ENCODE peak calls at places on chromosomes 7 and 10, in five cellular contexts. W is H1, L is GM12878, G is HepG2, R is SK-N-SH. T is an unnamed sample.

GRCh38 chr7:36296284-36296683 is 93.4 kb upstream of the ANLN start:
- DNase-seq in W (no peak), L (no peak), G (no peak), R (no peak), T (no peak)

GRCh38 chr7:152504367-152504766 is 68.6 kb upstream of the KMT2C start:
- DNase-seq in W (no peak), L (no peak), G (no peak), R (no peak), T (no peak)

GRCh38 chr10:93991596-93992284 is 2.0 kb upstream of the PLCE1 start:
- DNase-seq in W (no peak), L (no peak), G (peak), R (no peak), T (no peak)

GRCh38 chr10:5567477-5567876 is 42.7 kb downstream of the CALML3 start:
- DNase-seq in W (no peak), L (no peak), G (no peak), R (no peak), T (no peak)

GRCh38 chr10:11110499-11110898 is 92.8 kb downstream of the CELF2 start:
- DNase-seq in W (no peak), L (no peak), G (no peak), R (no peak), T (no peak)

GRCh38 chr10:132806126-132807061 is 20.4 kb upstream of the NKX6-2 start:
- DNase-seq in W (no peak), L (no peak), G (no peak), R (peak), T (peak)

GRCh38 chr10:6349846-6350245 is 147.1 kb downstream of the PFKFB3 start:
- DNase-seq in W (no peak), L (no peak), G (no peak), R (no peak), T (no peak)

GRCh38 chr10:1403508-1404230 is 333.7 kb downstream of the ADARB2 start:
- DNase-seq in W (no peak), L (no peak), G (no peak), R (no peak), T (no peak)

GRCh38 chr7:7773334-7774308 is 55.2 kb upstream of the RPA3 start:
- DNase-seq in W (no peak), L (peak), G (no peak), R (no peak), T (no peak)

GRCh38 chr7:99372275-99373085 is 2.0 kb upstream of the ARPC1B start:
- DNase-seq in W (no peak), L (no peak), G (peak), R (no peak), T (no peak)

GRCh38 chr10:70549962-70550845 is 52.3 kb downstream of the PRF1 start:
- DNase-seq in W (no peak), L (peak), G (peak), R (peak), T (peak)

GRCh38 chr7:110573862-110574528 is 516.9 kb upstream of the LRRN3 start:
- DNase-seq in W (no peak), L (no peak), G (peak), R (no peak), T (no peak)

GRCh38 chr10:30751678-30752331 is 122.3 kb upstream of the LYZL2 start:
- DNase-seq in W (peak), L (peak), G (no peak), R (peak), T (peak)

GRCh38 chr10:71219918-71220688 is 7.7 kb downstream of the UNC5B start:
- DNase-seq in W (no peak), L (no peak), G (no peak), R (no peak), T (no peak)

GRCh38 chr7:95595825-95596182 is 512 bp downstream of the PDK4 start:
- DNase-seq in W (no peak), L (no peak), G (no peak), R (no peak), T (no peak)
- H3K9ac ChIP-seq in W (no peak), L (no peak), G (no peak), R (no peak), T (no peak)

GRCh38 chr7:100720645-100721504 is 607 bp downstream of the EPO start:
- DNase-seq in W (no peak), L (no peak), G (peak), R (peak), T (peak)

GRCh38 chr7:100721505-100721812 is 1.2 kb downstream of the EPO start:
- DNase-seq in W (no peak), L (no peak), G (no peak), R (no peak), T (no peak)

GRCh38 chr7:100720320-100720644 is at the start of gene EPO:
- DNase-seq in W (no peak), L (no peak), G (no peak), R (no peak), T (no peak)

GRCh38 chr7:100723732-100724275 is 3.5 kb downstream of the EPO start:
- DNase-seq in W (no peak), L (no peak), G (peak), R (no peak), T (no peak)

DNA sequence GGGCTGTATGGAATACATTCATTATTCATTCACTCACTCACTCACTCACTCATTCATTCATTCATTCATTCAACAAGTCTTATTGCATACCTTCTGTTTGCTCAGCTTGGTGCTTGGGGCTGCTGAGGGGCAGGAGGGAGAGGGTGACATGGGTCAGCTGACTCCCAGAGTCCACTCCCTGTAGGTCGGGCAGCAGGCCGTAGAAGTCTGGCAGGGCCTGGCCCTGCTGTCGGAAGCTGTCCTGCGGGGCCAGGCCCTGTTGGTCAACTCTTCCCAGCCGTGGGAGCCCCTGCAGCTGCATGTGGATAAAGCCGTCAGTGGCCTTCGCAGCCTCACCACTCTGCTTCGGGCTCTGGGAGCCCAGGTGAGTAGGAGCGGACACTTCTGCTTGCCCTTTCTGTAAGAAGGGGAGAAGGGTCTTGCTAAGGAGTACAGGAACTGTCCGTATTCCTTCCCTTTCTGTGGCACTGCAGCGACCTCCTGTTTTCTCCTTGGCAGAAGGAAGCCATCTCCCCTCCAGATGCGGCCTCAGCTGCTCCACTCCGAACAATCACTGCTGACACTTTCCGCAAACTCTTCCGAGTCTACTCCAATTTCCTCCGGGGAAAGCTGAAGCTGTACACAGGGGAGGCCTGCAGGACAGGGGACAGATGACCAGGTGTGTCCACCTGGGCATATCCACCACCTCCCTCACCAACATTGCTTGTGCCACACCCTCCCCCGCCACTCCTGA is 2.4 kb downstream of the EPO start:
- DNase-seq in W (no peak), L (no peak), G (no peak), R (peak), T (no peak)
- TF ChIP-seq CHD2 in W (no peak), L (no peak), G (no peak), R (no peak), T (no peak)

GRCh38 chr10:119305860-119306513 is 98.6 kb downstream of the GRK5 start:
- DNase-seq in W (no peak), L (peak), G (no peak), R (no peak), T (peak)
- H3K9ac ChIP-seq in W (no peak), L (peak), G (no peak), R (no peak), T (peak)

GRCh38 chr7:83173664-83174063 is 11.0 kb upstream of the PCLO start:
- DNase-seq in W (no peak), L (no peak), G (no peak), R (no peak), T (no peak)

GRCh38 chr7:83178796-83179195 is 16.1 kb upstream of the PCLO start:
- DNase-seq in W (no peak), L (no peak), G (no peak), R (no peak), T (no peak)

GRCh38 chr7:83178066-83178465 is 15.4 kb upstream of the PCLO start:
- DNase-seq in W (no peak), L (no peak), G (no peak), R (no peak), T (no peak)
- TF ChIP-seq CHD2 in W (no peak), L (no peak), G (no peak), R (no peak), T (no peak)

DNA sequence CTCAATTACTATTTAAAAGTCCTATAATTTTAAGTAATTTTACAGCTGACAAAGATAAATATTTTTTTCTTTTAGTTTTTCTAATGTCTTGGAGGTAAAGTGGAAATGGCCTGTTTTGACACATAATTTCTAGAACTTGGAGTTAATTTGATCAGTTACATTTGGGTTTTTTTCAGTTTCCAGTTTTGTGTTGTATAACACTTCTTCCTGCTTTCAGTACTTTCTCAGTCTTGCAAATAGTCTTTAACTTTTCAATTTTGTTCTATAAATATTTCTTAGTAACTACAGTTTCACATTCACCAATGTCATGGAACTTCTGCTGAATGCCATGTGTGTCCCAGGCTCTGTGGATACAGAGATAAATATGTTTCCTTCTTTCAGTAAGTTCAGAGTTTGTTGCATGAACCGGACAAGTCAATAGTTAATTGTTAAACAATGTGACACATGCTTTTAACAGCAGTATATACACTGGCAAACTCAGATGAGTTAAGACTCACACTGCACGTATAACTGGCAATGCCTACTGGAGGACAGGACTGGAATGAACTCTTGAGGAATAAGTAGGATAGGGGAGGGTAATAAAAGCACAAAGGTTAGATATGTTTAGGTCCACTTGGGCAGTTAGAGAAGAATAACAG is 4.6 kb downstream of the SHOC2 start:
- DNase-seq in W (no peak), L (no peak), G (peak), R (no peak), T (no peak)
- H3K9ac ChIP-seq in W (no peak), L (no peak), G (peak), R (no peak), T (no peak)

GRCh38 chr7:42946616-42946928 is 14.4 kb downstream of the MRPL32 start:
- DNase-seq in W (no peak), L (no peak), G (no peak), R (no peak), T (no peak)
- TF ChIP-seq CHD2 in W (no peak), L (no peak), G (no peak), R (no peak), T (no peak)

DNA sequence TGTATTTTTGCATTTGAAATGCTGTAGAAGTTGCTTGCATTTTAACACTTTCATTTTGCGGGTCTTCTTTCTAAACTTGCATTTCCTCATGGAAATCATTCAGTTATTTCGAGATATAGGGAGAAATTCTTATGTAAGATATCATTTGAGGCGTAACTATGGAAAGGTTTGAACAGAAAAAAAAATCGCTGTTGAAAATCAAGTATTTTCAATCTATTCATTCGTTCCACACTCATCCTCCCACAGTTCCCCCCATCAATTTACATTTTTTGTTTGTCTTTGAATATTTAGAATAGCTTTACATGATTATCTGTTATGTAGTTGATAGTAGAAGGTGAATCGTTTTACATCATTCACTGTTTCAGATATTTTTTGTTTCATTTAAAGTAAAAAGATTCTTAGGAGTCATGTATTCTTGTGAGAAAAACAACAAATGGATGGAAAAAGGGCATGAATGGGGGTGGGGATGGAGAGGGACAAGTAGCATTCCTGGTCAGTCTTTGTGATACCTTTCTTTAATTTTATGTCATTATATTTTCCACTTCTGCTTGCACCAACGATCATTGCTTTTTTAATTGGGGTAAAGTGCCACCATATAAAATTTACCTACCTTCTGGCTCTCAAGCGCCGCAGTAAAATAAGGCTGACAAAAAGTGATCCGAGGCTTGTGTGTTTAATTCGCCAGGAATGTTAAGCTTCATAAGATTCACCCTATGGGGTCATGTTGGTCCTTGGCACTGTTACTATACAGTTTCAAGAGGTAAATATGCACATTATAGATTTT is 3.2 kb upstream of the SKIDA1 start:
- DNase-seq in W (no peak), L (no peak), G (no peak), R (no peak), T (no peak)
- H3K9ac ChIP-seq in W (no peak), L (no peak), G (peak), R (peak), T (no peak)